ENCODE peak calls at places on chromosomes 6 and 20, in ten cellular contexts. E is cardiac muscle cell; I is psoas muscle; J is A549; F is heart left ventricle; T is astrocyte of the spinal cord; S is fibroblast of lung; Q is prostate gland; X is CD4-positive, alpha-beta memory T cell; G is cardiac fibroblast. C is an unnamed sample.

GRCh38 chr20:40359127-40359892 is 329.7 kb downstream of the MAFB start:
- DNase-seq in E (no peak), I (no peak), J (no peak), F (no peak), T (no peak), S (no peak), Q (peak), X (no peak), G (no peak), C (no peak)

GRCh38 chr6:13787146-13787545 is 27.2 kb downstream of the MCUR1 start:
- DNase-seq in E (peak), I (no peak), J (no peak), F (no peak), T (peak), S (peak), Q (no peak), X (no peak), G (peak), C (no peak)

GRCh38 chr20:50077818-50078601 is 34.9 kb downstream of the UBE2V1 start:
- DNase-seq in E (no peak), I (no peak), J (no peak), F (peak), T (no peak), S (no peak), Q (no peak), X (no peak), G (no peak), C (no peak)

GRCh38 chr20:48019496-48019895 is 234.2 kb upstream of the SULF2 start:
- DNase-seq in E (no peak), I (no peak), J (no peak), F (no peak), T (no peak), S (peak), Q (no peak), X (no peak), G (no peak), C (no peak)

GRCh38 chr20:53074811-53075314 is 102.7 kb downstream of the TSHZ2 start:
- DNase-seq in E (peak), I (no peak), J (no peak), F (no peak), T (no peak), S (peak), Q (no peak), X (no peak), G (no peak), C (no peak)

GRCh38 chr6:31203345-31203979 is 33.0 kb upstream of the POU5F1 start:
- DNase-seq in E (peak), I (no peak), J (peak), F (no peak), T (no peak), S (peak), Q (peak), X (peak), G (peak), C (no peak)

GRCh38 chr6:53931086-53931485 is 136.3 kb downstream of the LRRC1 start:
- DNase-seq in E (no peak), I (no peak), J (no peak), F (no peak), T (no peak), S (no peak), Q (no peak), X (no peak), G (no peak), C (no peak)

GRCh38 chr6:25054469-25054868 is 118.7 kb upstream of the RIPOR2 start:
- DNase-seq in E (peak), I (no peak), J (no peak), F (no peak), T (peak), S (peak), Q (no peak), X (no peak), G (peak), C (no peak)

GRCh38 chr20:1331101-1331500 is 2.2 kb upstream of the SDCBP2 start:
- DNase-seq in E (no peak), I (no peak), J (no peak), F (no peak), T (no peak), S (no peak), Q (no peak), X (no peak), G (no peak), C (no peak)

GRCh38 chr6:4270799-4271198 is 135.4 kb upstream of the ECI2 start:
- DNase-seq in E (peak), I (no peak), J (no peak), F (no peak), T (peak), S (peak), Q (no peak), X (no peak), G (peak), C (no peak)

GRCh38 chr6:127737009-127737486 is 160.1 kb downstream of the C6orf58 start:
- DNase-seq in E (peak), I (no peak), J (peak), F (no peak), T (peak), S (peak), Q (peak), X (peak), G (peak), C (peak)

GRCh38 chr20:37521091-37521771 is at the start of gene NNAT:
- DNase-seq in E (peak), I (no peak), J (no peak), F (no peak), T (no peak), S (no peak), Q (no peak), X (no peak), G (no peak), C (no peak)

GRCh38 chr6:16700202-16700997 is 60.9 kb downstream of the ATXN1 start:
- DNase-seq in E (peak), I (no peak), J (no peak), F (no peak), T (peak), S (peak), Q (no peak), X (peak), G (no peak), C (no peak)

GRCh38 chr6:135358907-135359459 is 138.6 kb downstream of the AHI1 start:
- DNase-seq in E (peak), I (no peak), J (no peak), F (no peak), T (peak), S (peak), Q (no peak), X (no peak), G (peak), C (peak)

GRCh38 chr6:55866110-55866509 is 9.3 kb downstream of the BMP5 start:
- DNase-seq in E (no peak), I (no peak), J (no peak), F (no peak), T (no peak), S (peak), Q (peak), X (no peak), G (no peak), C (no peak)

GRCh38 chr6:52390361-52390727 is 28.4 kb downstream of the PAQR8 start:
- DNase-seq in E (peak), I (no peak), J (no peak), F (no peak), T (peak), S (peak), Q (peak), X (peak), G (peak), C (no peak)

GRCh38 chr6:52102330-52102932 is 15.0 kb upstream of the PKHD1 start:
- DNase-seq in E (no peak), I (no peak), J (no peak), F (no peak), T (no peak), S (no peak), Q (no peak), X (no peak), G (no peak), C (no peak)

GRCh38 chr6:75486850-75487568 is 6.6 kb downstream of the FILIP1 start:
- DNase-seq in E (no peak), I (no peak), J (no peak), F (no peak), T (no peak), S (no peak), Q (no peak), X (no peak), G (no peak), C (no peak)

GRCh38 chr20:4449977-4450715 is 271.6 kb upstream of the PRND start:
- DNase-seq in E (peak), I (no peak), J (peak), F (no peak), T (peak), S (peak), Q (no peak), X (no peak), G (peak), C (peak)

GRCh38 chr20:38125157-38126056 is 39.7 kb downstream of the TGM2 start:
- DNase-seq in E (peak), I (no peak), J (peak), F (no peak), T (peak), S (peak), Q (peak), X (no peak), G (peak), C (no peak)

GRCh38 chr20:35004749-35005462 is 49.2 kb downstream of the MYH7B start:
- DNase-seq in E (no peak), I (peak), J (no peak), F (peak), T (no peak), S (no peak), Q (no peak), X (no peak), G (no peak), C (no peak)

GRCh38 chr20:37990571-37991151 is 42.6 kb downstream of the TTI1 start:
- DNase-seq in E (peak), I (peak), J (peak), F (peak), T (peak), S (peak), Q (peak), X (peak), G (peak), C (no peak)

GRCh38 chr6:139533573-139534471 is 159.4 kb upstream of the CITED2 start:
- DNase-seq in E (peak), I (no peak), J (peak), F (no peak), T (peak), S (peak), Q (peak), X (no peak), G (peak), C (peak)

GRCh38 chr6:52518279-52518944 is 58.4 kb downstream of the TRAM2 start:
- DNase-seq in E (no peak), I (no peak), J (no peak), F (no peak), T (no peak), S (no peak), Q (no peak), X (no peak), G (no peak), C (no peak)

GRCh38 chr6:36616888-36617521 is 22.8 kb downstream of the SRSF3 start:
- DNase-seq in E (no peak), I (peak), J (peak), F (peak), T (peak), S (peak), Q (peak), X (no peak), G (no peak), C (no peak)

GRCh38 chr6:143115698-143116097 is 55.0 kb downstream of the AIG1 start:
- DNase-seq in E (no peak), I (no peak), J (no peak), F (no peak), T (no peak), S (no peak), Q (no peak), X (no peak), G (no peak), C (no peak)

GRCh38 chr20:17436664-17437063 is 94.5 kb downstream of the BFSP1 start:
- DNase-seq in E (no peak), I (no peak), J (no peak), F (no peak), T (no peak), S (no peak), Q (no peak), X (no peak), G (no peak), C (no peak)

GRCh38 chr6:71349395-71349794 is 60.8 kb downstream of the OGFRL1 start:
- DNase-seq in E (peak), I (no peak), J (peak), F (no peak), T (peak), S (peak), Q (no peak), X (no peak), G (peak), C (no peak)

GRCh38 chr20:63574829-63575720 is 1.0 kb upstream of the HELZ2 start:
- DNase-seq in E (peak), I (peak), J (no peak), F (no peak), T (no peak), S (no peak), Q (no peak), X (peak), G (peak), C (no peak)
- H3K4me3 ChIP-seq in E (no peak), I (no peak), J (no peak), F (no peak), T (no peak), S (no peak), Q (no peak), X (no peak), G (no peak), C (no peak)

GRCh38 chr20:58518387-58518786 is 3.2 kb upstream of the APCDD1L start:
- DNase-seq in E (no peak), I (no peak), J (no peak), F (no peak), T (no peak), S (no peak), Q (no peak), X (no peak), G (no peak), C (no peak)

GRCh38 chr20:58514321-58515239 is 619 bp downstream of the APCDD1L start:
- DNase-seq in E (peak), I (no peak), J (no peak), F (no peak), T (peak), S (peak), Q (no peak), X (no peak), G (peak), C (no peak)

GRCh38 chr20:58512808-58513552 is 2.2 kb downstream of the APCDD1L start:
- DNase-seq in E (peak), I (no peak), J (no peak), F (no peak), T (no peak), S (peak), Q (no peak), X (no peak), G (peak), C (no peak)

GRCh38 chr20:58513580-58514285 is 1.5 kb downstream of the APCDD1L start:
- DNase-seq in E (no peak), I (no peak), J (no peak), F (no peak), T (no peak), S (no peak), Q (no peak), X (no peak), G (no peak), C (no peak)

GRCh38 chr20:58515240-58516212 is at the start of gene APCDD1L:
- DNase-seq in E (peak), I (no peak), J (no peak), F (no peak), T (peak), S (peak), Q (no peak), X (no peak), G (peak), C (no peak)
- H3K4me3 ChIP-seq in E (peak), I (peak), J (no peak), F (peak), T (peak), S (peak), Q (peak), X (no peak), G (peak), C (peak)

GRCh38 chr6:2632943-2633584 is 117.7 kb downstream of the MYLK4 start:
- DNase-seq in E (no peak), I (no peak), J (no peak), F (no peak), T (peak), S (no peak), Q (no peak), X (no peak), G (no peak), C (no peak)
- H3K4me3 ChIP-seq in E (no peak), I (peak), J (no peak), F (no peak), T (no peak), S (no peak), Q (no peak), X (no peak), G (no peak), C (no peak)

GRCh38 chr6:87100216-87100615 is 5.3 kb upstream of the CGA start:
- DNase-seq in E (no peak), I (no peak), J (no peak), F (no peak), T (no peak), S (peak), Q (no peak), X (no peak), G (no peak), C (no peak)
- H3K4me3 ChIP-seq in E (no peak), I (no peak), J (no peak), F (no peak), T (no peak), S (no peak), Q (no peak), X (no peak), G (no peak), C (no peak)

GRCh38 chr6:33903579-33903978 is 99.8 kb upstream of the MLN start:
- DNase-seq in E (no peak), I (no peak), J (no peak), F (no peak), T (no peak), S (no peak), Q (no peak), X (no peak), G (no peak), C (no peak)
- H3K4me3 ChIP-seq in E (no peak), I (no peak), J (no peak), F (no peak), T (no peak), S (no peak), Q (no peak), X (peak), G (no peak), C (no peak)

GRCh38 chr20:44185574-44185973 is 1.4 kb downstream of the JPH2 start:
- DNase-seq in E (no peak), I (no peak), J (no peak), F (no peak), T (no peak), S (no peak), Q (no peak), X (no peak), G (no peak), C (no peak)

GRCh38 chr20:44181611-44182010 is 5.4 kb downstream of the JPH2 start:
- DNase-seq in E (no peak), I (peak), J (no peak), F (no peak), T (no peak), S (no peak), Q (no peak), X (no peak), G (no peak), C (no peak)

GRCh38 chr20:44182135-44182765 is 4.7 kb downstream of the JPH2 start:
- DNase-seq in E (no peak), I (no peak), J (no peak), F (no peak), T (no peak), S (no peak), Q (no peak), X (no peak), G (no peak), C (no peak)

GRCh38 chr20:44182863-44183262 is 4.1 kb downstream of the JPH2 start:
- DNase-seq in E (no peak), I (no peak), J (no peak), F (no peak), T (no peak), S (no peak), Q (no peak), X (no peak), G (no peak), C (no peak)

GRCh38 chr20:44183282-44183681 is 3.7 kb downstream of the JPH2 start:
- DNase-seq in E (no peak), I (no peak), J (no peak), F (no peak), T (no peak), S (no peak), Q (no peak), X (no peak), G (no peak), C (no peak)
- H3K4me3 ChIP-seq in E (peak), I (peak), J (no peak), F (peak), T (no peak), S (no peak), Q (no peak), X (no peak), G (no peak), C (no peak)

GRCh38 chr20:2822073-2822472 is 5.9 kb downstream of the TMEM239 start:
- DNase-seq in E (peak), I (no peak), J (no peak), F (no peak), T (peak), S (peak), Q (no peak), X (peak), G (no peak), C (no peak)
- H3K4me3 ChIP-seq in E (no peak), I (no peak), J (peak), F (no peak), T (no peak), S (no peak), Q (no peak), X (no peak), G (no peak), C (no peak)

GRCh38 chr6:21754891-21755290 is 161.3 kb downstream of the SOX4 start:
- DNase-seq in E (peak), I (no peak), J (peak), F (no peak), T (peak), S (peak), Q (no peak), X (no peak), G (peak), C (no peak)
- H3K4me3 ChIP-seq in E (no peak), I (no peak), J (no peak), F (no peak), T (no peak), S (no peak), Q (no peak), X (no peak), G (no peak), C (no peak)

DNA sequence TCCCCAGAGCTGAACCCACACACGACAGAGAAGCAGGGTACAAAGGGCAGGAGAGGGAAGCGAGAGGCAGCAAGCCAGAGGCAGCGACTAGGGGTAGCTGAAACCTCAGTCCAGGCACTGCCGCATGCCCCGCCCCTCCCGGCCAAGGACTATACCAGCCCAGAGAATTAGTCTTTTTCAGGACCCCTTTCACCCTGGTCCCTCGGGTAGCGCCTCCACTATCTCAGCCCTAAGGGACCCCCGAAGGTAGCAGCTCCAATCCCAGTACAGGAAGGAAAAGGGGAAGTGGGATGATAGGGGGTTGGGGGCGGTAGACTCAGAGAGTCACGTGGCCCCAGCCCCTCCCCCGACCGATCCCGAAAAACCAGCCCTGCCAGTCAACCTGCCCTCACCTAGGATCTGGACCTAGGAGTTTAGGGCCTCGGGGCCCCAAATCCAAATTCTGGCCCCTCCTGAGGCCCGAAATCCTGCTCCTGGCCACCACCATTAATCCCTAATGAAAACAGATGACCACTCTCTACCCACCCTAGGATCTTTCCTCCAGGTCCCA is 1.3 kb downstream of the RGL2 start:
- DNase-seq in E (no peak), I (peak), J (no peak), F (peak), T (no peak), S (no peak), Q (peak), X (no peak), G (no peak), C (no peak)
- H3K4me3 ChIP-seq in E (peak), I (peak), J (peak), F (peak), T (peak), S (peak), Q (peak), X (no peak), G (peak), C (peak)

GRCh38 chr6:113564401-113565161 is 292.6 kb upstream of the MARCKS start:
- DNase-seq in E (peak), I (peak), J (no peak), F (peak), T (peak), S (peak), Q (peak), X (no peak), G (peak), C (peak)
- H3K4me3 ChIP-seq in E (no peak), I (peak), J (no peak), F (peak), T (peak), S (peak), Q (no peak), X (no peak), G (peak), C (no peak)